ENCODE peak calls at places on chromosomes 7 and 10, in ten cellular contexts. J is HL-60; N is AG09309; C is CD8-positive, alpha-beta T cell; X is LNCaP clone FGC; Q is spleen; P is gastrocnemius medialis; R is GM12864; K is sigmoid colon; B is uterus. W is an unnamed sample.

GRCh38 chr10:115572740-115573455 is 479.7 kb downstream of the ATRNL1 start:
- DNase-seq in J (no peak), N (no peak), C (no peak), X (no peak), Q (no peak), P (no peak), R (no peak), K (no peak), B (no peak), W (peak)

GRCh38 chr7:158824028-158824427 is 5.3 kb downstream of the ESYT2 start:
- DNase-seq in J (peak), N (no peak), C (peak), X (no peak), Q (no peak), P (no peak), R (no peak), K (no peak), B (no peak), W (peak)

GRCh38 chr7:31633894-31634494 is 53.0 kb upstream of the PPP1R17 start:
- DNase-seq in J (no peak), N (no peak), C (no peak), X (peak), Q (no peak), P (no peak), R (peak), K (no peak), B (peak), W (peak)

GRCh38 chr10:75611081-75611971 is 179.9 kb downstream of the LRMDA start:
- DNase-seq in J (no peak), N (no peak), C (no peak), X (no peak), Q (no peak), P (no peak), R (no peak), K (no peak), B (no peak), W (peak)

GRCh38 chr10:16271571-16271970 is 165.2 kb upstream of the PTER start:
- DNase-seq in J (no peak), N (no peak), C (no peak), X (no peak), Q (no peak), P (no peak), R (no peak), K (no peak), B (no peak), W (no peak)

GRCh38 chr7:35513828-35514227 is 181.1 kb downstream of the HERPUD2 start:
- DNase-seq in J (no peak), N (no peak), C (no peak), X (no peak), Q (no peak), P (no peak), R (no peak), K (no peak), B (no peak), W (no peak)

GRCh38 chr7:140544278-140544896 is 65.1 kb upstream of the MKRN1 start:
- DNase-seq in J (no peak), N (no peak), C (no peak), X (no peak), Q (no peak), P (no peak), R (no peak), K (no peak), B (no peak), W (no peak)

GRCh38 chr7:137874390-137874789 is 27.6 kb upstream of the DGKI start:
- DNase-seq in J (no peak), N (peak), C (no peak), X (no peak), Q (no peak), P (no peak), R (no peak), K (no peak), B (no peak), W (no peak)

GRCh38 chr10:91700273-91700672 is 67.4 kb upstream of the PPP1R3C start:
- DNase-seq in J (no peak), N (no peak), C (no peak), X (no peak), Q (no peak), P (no peak), R (no peak), K (no peak), B (no peak), W (no peak)

GRCh38 chr10:44399478-44400451 is 14.9 kb upstream of the CXCL12 start:
- DNase-seq in J (no peak), N (peak), C (no peak), X (no peak), Q (peak), P (no peak), R (no peak), K (no peak), B (no peak), W (no peak)

GRCh38 chr7:2894118-2894940 is 50.2 kb upstream of the GNA12 start:
- DNase-seq in J (no peak), N (no peak), C (peak), X (no peak), Q (peak), P (no peak), R (peak), K (no peak), B (no peak), W (peak)

GRCh38 chr10:7435674-7436073 is 24.8 kb upstream of the SFMBT2 start:
- DNase-seq in J (no peak), N (no peak), C (no peak), X (no peak), Q (no peak), P (no peak), R (no peak), K (no peak), B (no peak), W (peak)

GRCh38 chr10:20839141-20839540 is 58.0 kb downstream of the NEBL start:
- DNase-seq in J (no peak), N (no peak), C (no peak), X (no peak), Q (no peak), P (no peak), R (no peak), K (no peak), B (no peak), W (no peak)

GRCh38 chr10:13365168-13365687 is 17.1 kb upstream of the SEPHS1 start:
- DNase-seq in J (no peak), N (no peak), C (no peak), X (no peak), Q (no peak), P (no peak), R (no peak), K (no peak), B (no peak), W (no peak)

GRCh38 chr7:50268223-50268622 is 36.3 kb upstream of the IKZF1 start:
- DNase-seq in J (no peak), N (no peak), C (no peak), X (no peak), Q (no peak), P (no peak), R (peak), K (no peak), B (no peak), W (peak)

GRCh38 chr10:63083904-63084689 is 49.0 kb upstream of the NRBF2 start:
- DNase-seq in J (peak), N (peak), C (peak), X (peak), Q (no peak), P (peak), R (peak), K (peak), B (peak), W (peak)

GRCh38 chr7:117217636-117218035 is 105.2 kb downstream of the WNT2 start:
- DNase-seq in J (no peak), N (peak), C (no peak), X (no peak), Q (no peak), P (no peak), R (no peak), K (no peak), B (no peak), W (no peak)

GRCh38 chr10:8075282-8076260 is 21.1 kb downstream of the GATA3 start:
- DNase-seq in J (no peak), N (no peak), C (no peak), X (no peak), Q (no peak), P (no peak), R (no peak), K (peak), B (no peak), W (no peak)

GRCh38 chr7:128890306-128891109 is 20.0 kb downstream of the KCP start:
- DNase-seq in J (no peak), N (no peak), C (no peak), X (no peak), Q (peak), P (no peak), R (no peak), K (peak), B (no peak), W (no peak)

GRCh38 chr7:77991656-77992055 is 193.1 kb downstream of the PHTF2 start:
- DNase-seq in J (no peak), N (no peak), C (no peak), X (no peak), Q (no peak), P (no peak), R (no peak), K (no peak), B (no peak), W (no peak)

GRCh38 chr7:41977165-41977651 is 259.8 kb downstream of the GLI3 start:
- DNase-seq in J (peak), N (no peak), C (no peak), X (no peak), Q (no peak), P (peak), R (peak), K (no peak), B (no peak), W (peak)

GRCh38 chr7:15682751-15683150 is 3.7 kb downstream of the MEOX2 start:
- DNase-seq in J (no peak), N (no peak), C (no peak), X (no peak), Q (no peak), P (no peak), R (no peak), K (no peak), B (no peak), W (no peak)

GRCh38 chr7:55053651-55054226 is 34.9 kb downstream of the EGFR start:
- DNase-seq in J (no peak), N (no peak), C (no peak), X (no peak), Q (no peak), P (no peak), R (no peak), K (no peak), B (no peak), W (no peak)

GRCh38 chr10:6010569-6010968 is 33.2 kb upstream of the IL15RA start:
- DNase-seq in J (no peak), N (no peak), C (no peak), X (no peak), Q (no peak), P (no peak), R (no peak), K (no peak), B (no peak), W (no peak)

GRCh38 chr10:3781458-3782098 is 3.4 kb downstream of the KLF6 start:
- DNase-seq in J (no peak), N (no peak), C (peak), X (no peak), Q (peak), P (no peak), R (no peak), K (peak), B (peak), W (peak)

GRCh38 chr7:45872116-45873034 is 507 bp downstream of the CCDC201 start:
- DNase-seq in J (peak), N (no peak), C (no peak), X (no peak), Q (no peak), P (no peak), R (no peak), K (no peak), B (no peak), W (peak)

GRCh38 chr10:101053516-101053915 is 8.3 kb upstream of the KAZALD1 start:
- DNase-seq in J (no peak), N (no peak), C (no peak), X (no peak), Q (no peak), P (no peak), R (no peak), K (no peak), B (no peak), W (no peak)

GRCh38 chr7:55181774-55182173 is 163.0 kb downstream of the EGFR start:
- DNase-seq in J (no peak), N (no peak), C (no peak), X (no peak), Q (no peak), P (no peak), R (no peak), K (no peak), B (no peak), W (no peak)

GRCh38 chr10:48306870-48307531 is 524 bp downstream of the MAPK8 start:
- DNase-seq in J (no peak), N (no peak), C (peak), X (no peak), Q (no peak), P (peak), R (no peak), K (peak), B (peak), W (peak)

GRCh38 chr7:98613601-98614425 is 3.3 kb upstream of the NPTX2 start:
- DNase-seq in J (no peak), N (no peak), C (no peak), X (no peak), Q (no peak), P (no peak), R (no peak), K (no peak), B (no peak), W (peak)

GRCh38 chr10:119252051-119252465 is 44.7 kb downstream of the GRK5 start:
- DNase-seq in J (no peak), N (no peak), C (no peak), X (no peak), Q (peak), P (no peak), R (no peak), K (no peak), B (peak), W (no peak)
- TF ChIP-seq CTCF in J (no peak), N (no peak), C (no peak), X (no peak), Q (no peak), P (peak), R (no peak), K (peak), B (no peak), W (no peak)

GRCh38 chr7:95433952-95434351 is 876 bp downstream of the PON2 start:
- DNase-seq in J (no peak), N (no peak), C (no peak), X (no peak), Q (no peak), P (no peak), R (no peak), K (no peak), B (no peak), W (no peak)

GRCh38 chr7:95434501-95435421 is at the start of gene PON2:
- DNase-seq in J (peak), N (no peak), C (peak), X (peak), Q (peak), P (peak), R (peak), K (peak), B (peak), W (peak)

GRCh38 chr7:95436407-95436806 is 1.6 kb upstream of the PON2 start:
- DNase-seq in J (no peak), N (no peak), C (no peak), X (no peak), Q (no peak), P (no peak), R (no peak), K (no peak), B (no peak), W (no peak)

GRCh38 chr7:95433129-95433528 is 1.7 kb downstream of the PON2 start:
- DNase-seq in J (no peak), N (no peak), C (no peak), X (no peak), Q (no peak), P (no peak), R (no peak), K (no peak), B (no peak), W (no peak)

GRCh38 chr7:95435422-95435780 is 573 bp upstream of the PON2 start:
- DNase-seq in J (no peak), N (no peak), C (no peak), X (no peak), Q (peak), P (no peak), R (no peak), K (no peak), B (no peak), W (peak)
- H3K4me3 ChIP-seq in J (peak), N (peak), C (peak), X (peak), Q (peak), P (peak), R (no peak), K (peak), B (peak), W (no peak)

GRCh38 chr7:101815826-101816488 is 1.5 kb upstream of the CUX1 start:
- DNase-seq in J (peak), N (peak), C (peak), X (peak), Q (peak), P (peak), R (peak), K (peak), B (peak), W (peak)
- TF ChIP-seq CTCF in J (no peak), N (peak), C (no peak), X (peak), Q (peak), P (no peak), R (no peak), K (no peak), B (peak), W (peak)

GRCh38 chr7:18289801-18290200 is 205.7 kb upstream of the HDAC9 start:
- DNase-seq in J (no peak), N (no peak), C (no peak), X (no peak), Q (no peak), P (no peak), R (no peak), K (no peak), B (no peak), W (no peak)
- H3K4me3 ChIP-seq in J (peak), N (no peak), C (no peak), X (no peak), Q (peak), P (no peak), R (no peak), K (no peak), B (no peak), W (no peak)

DNA sequence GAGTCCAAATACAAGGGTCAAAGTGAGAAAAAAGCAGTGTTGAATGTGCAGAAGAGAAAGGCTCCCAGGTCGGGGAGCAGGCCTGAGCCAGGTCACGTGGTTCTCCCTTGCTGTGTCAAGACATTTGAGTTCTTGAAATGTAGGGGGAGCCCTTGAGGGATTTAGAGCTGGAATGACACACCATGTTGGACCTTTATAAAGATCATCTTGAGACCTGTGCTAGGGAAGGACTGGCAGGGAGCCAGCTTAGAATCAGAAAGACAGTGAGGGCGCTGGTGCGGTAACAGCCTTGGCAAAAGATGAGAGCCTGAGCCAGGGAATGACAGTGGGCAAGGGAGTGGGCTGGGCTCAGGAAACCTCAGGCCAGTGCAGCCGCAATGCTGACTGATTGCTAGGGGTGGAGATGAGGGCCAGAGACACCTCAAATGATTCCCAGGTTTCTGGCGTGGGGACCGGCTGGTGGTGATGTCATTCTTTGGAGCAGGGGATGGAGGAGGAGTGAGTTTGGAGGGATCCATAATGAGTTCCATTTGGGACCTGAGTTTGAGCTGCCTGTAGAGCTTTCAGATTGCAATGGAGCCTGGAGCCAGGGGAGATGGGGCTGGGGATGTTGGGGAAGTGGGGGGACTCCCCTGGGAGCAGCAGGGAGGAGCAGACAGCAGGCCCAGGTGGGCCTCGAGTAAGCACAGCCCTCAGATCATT is 120.2 kb downstream of the PTPN20 start:
- DNase-seq in J (no peak), N (no peak), C (no peak), X (no peak), Q (peak), P (peak), R (no peak), K (peak), B (peak), W (peak)
- TF ChIP-seq CTCF in J (no peak), N (peak), C (no peak), X (no peak), Q (no peak), P (no peak), R (peak), K (no peak), B (no peak), W (peak)

GRCh38 chr10:97047788-97048187 is 138.0 kb downstream of the SLIT1 start:
- DNase-seq in J (no peak), N (no peak), C (no peak), X (no peak), Q (no peak), P (no peak), R (no peak), K (no peak), B (no peak), W (no peak)
- H3K4me3 ChIP-seq in J (no peak), N (no peak), C (no peak), X (no peak), Q (no peak), P (no peak), R (no peak), K (no peak), B (no peak), W (no peak)

GRCh38 chr7:8068892-8069686 is 100.5 kb downstream of the GLCCI1 start:
- DNase-seq in J (no peak), N (no peak), C (no peak), X (no peak), Q (no peak), P (peak), R (no peak), K (no peak), B (no peak), W (no peak)
- TF ChIP-seq CTCF in J (no peak), N (no peak), C (no peak), X (no peak), Q (no peak), P (no peak), R (no peak), K (no peak), B (no peak), W (no peak)

GRCh38 chr10:113959383-113959760 is 84.3 kb upstream of the ADRB1 start:
- DNase-seq in J (no peak), N (no peak), C (no peak), X (peak), Q (no peak), P (no peak), R (peak), K (no peak), B (no peak), W (peak)

GRCh38 chr10:113957013-113957412 is 86.7 kb upstream of the ADRB1 start:
- DNase-seq in J (no peak), N (peak), C (no peak), X (peak), Q (no peak), P (no peak), R (no peak), K (no peak), B (no peak), W (no peak)

GRCh38 chr10:113958631-113959382 is 84.9 kb upstream of the ADRB1 start:
- DNase-seq in J (no peak), N (peak), C (no peak), X (peak), Q (no peak), P (no peak), R (no peak), K (no peak), B (peak), W (peak)

GRCh38 chr10:113950268-113950667 is 93.4 kb upstream of the ADRB1 start:
- DNase-seq in J (no peak), N (no peak), C (no peak), X (no peak), Q (no peak), P (no peak), R (no peak), K (no peak), B (no peak), W (no peak)

GRCh38 chr10:113953505-113954272 is 90.0 kb upstream of the ADRB1 start:
- DNase-seq in J (peak), N (no peak), C (no peak), X (no peak), Q (no peak), P (no peak), R (no peak), K (no peak), B (no peak), W (peak)
- H3K4me3 ChIP-seq in J (no peak), N (no peak), C (no peak), X (no peak), Q (no peak), P (no peak), R (no peak), K (no peak), B (no peak), W (no peak)

GRCh38 chr10:125129076-125129458 is 31.3 kb downstream of the CTBP2 start:
- DNase-seq in J (no peak), N (no peak), C (no peak), X (no peak), Q (no peak), P (no peak), R (no peak), K (no peak), B (no peak), W (no peak)
- TF ChIP-seq CTCF in J (no peak), N (no peak), C (no peak), X (no peak), Q (no peak), P (no peak), R (no peak), K (no peak), B (no peak), W (no peak)

W was measured in GM12865.